ENCODE peak calls at places on chromosomes 2 and 18, in nine cellular contexts. One of them, this sample, is unnamed.

GRCh38 chr18:25503567-25504081 is 151.7 kb upstream of the ZNF521 start:
- DNase-seq in naive thymus-derived CD4-positive, alpha-beta T cell: no peak
- DNase-seq in CD8-positive, alpha-beta memory T cell: no peak
- DNase-seq in neural progenitor cell: peak
- DNase-seq in colonic mucosa: peak
- DNase-seq in naive B cell: no peak
- DNase-seq in cardiac septum: no peak
- DNase-seq in astrocyte of the spinal cord: peak
- DNase-seq in fibroblast of villous mesenchyme: peak
- DNase-seq in this sample: peak

GRCh38 chr2:239601201-239601851 is 200.5 kb upstream of the HDAC4 start:
- DNase-seq in naive B cell: no peak
- DNase-seq in cardiac septum: peak
- DNase-seq in naive thymus-derived CD4-positive, alpha-beta T cell: no peak
- DNase-seq in fibroblast of villous mesenchyme: no peak
- DNase-seq in CD8-positive, alpha-beta memory T cell: no peak
- DNase-seq in colonic mucosa: peak
- DNase-seq in neural progenitor cell: peak
- DNase-seq in astrocyte of the spinal cord: no peak
- DNase-seq in this sample: no peak

GRCh38 chr18:24544141-24544498 is 83.7 kb downstream of the HRH4 start:
- DNase-seq in CD8-positive, alpha-beta memory T cell: no peak
- DNase-seq in neural progenitor cell: peak
- DNase-seq in naive B cell: no peak
- DNase-seq in naive thymus-derived CD4-positive, alpha-beta T cell: no peak
- DNase-seq in colonic mucosa: no peak
- DNase-seq in fibroblast of villous mesenchyme: peak
- DNase-seq in cardiac septum: no peak
- DNase-seq in astrocyte of the spinal cord: peak
- DNase-seq in this sample: no peak

GRCh38 chr2:207663870-207664545 is 38.8 kb upstream of the METTL21A start:
- DNase-seq in naive thymus-derived CD4-positive, alpha-beta T cell: no peak
- DNase-seq in astrocyte of the spinal cord: no peak
- DNase-seq in fibroblast of villous mesenchyme: no peak
- DNase-seq in colonic mucosa: no peak
- DNase-seq in naive B cell: no peak
- DNase-seq in CD8-positive, alpha-beta memory T cell: no peak
- DNase-seq in neural progenitor cell: no peak
- DNase-seq in cardiac septum: no peak
- DNase-seq in this sample: no peak

GRCh38 chr2:64698668-64699444 is 45.1 kb upstream of the SERTAD2 start:
- DNase-seq in naive B cell: no peak
- DNase-seq in naive thymus-derived CD4-positive, alpha-beta T cell: no peak
- DNase-seq in astrocyte of the spinal cord: peak
- DNase-seq in fibroblast of villous mesenchyme: peak
- DNase-seq in cardiac septum: no peak
- DNase-seq in colonic mucosa: no peak
- DNase-seq in CD8-positive, alpha-beta memory T cell: no peak
- DNase-seq in neural progenitor cell: no peak
- DNase-seq in this sample: no peak

GRCh38 chr2:129821445-129821844 is 158.0 kb upstream of the RAB6C start:
- DNase-seq in cardiac septum: no peak
- DNase-seq in fibroblast of villous mesenchyme: no peak
- DNase-seq in neural progenitor cell: no peak
- DNase-seq in naive thymus-derived CD4-positive, alpha-beta T cell: no peak
- DNase-seq in colonic mucosa: no peak
- DNase-seq in CD8-positive, alpha-beta memory T cell: no peak
- DNase-seq in astrocyte of the spinal cord: no peak
- DNase-seq in naive B cell: no peak
- DNase-seq in this sample: no peak

GRCh38 chr2:41782306-41783158 is 265.3 kb upstream of the PKDCC start:
- DNase-seq in fibroblast of villous mesenchyme: peak
- DNase-seq in cardiac septum: no peak
- DNase-seq in CD8-positive, alpha-beta memory T cell: peak
- DNase-seq in neural progenitor cell: peak
- DNase-seq in naive thymus-derived CD4-positive, alpha-beta T cell: no peak
- DNase-seq in astrocyte of the spinal cord: peak
- DNase-seq in colonic mucosa: peak
- DNase-seq in naive B cell: peak
- DNase-seq in this sample: no peak

GRCh38 chr2:155997538-155997937 is 335.0 kb downstream of the NR4A2 start:
- DNase-seq in colonic mucosa: no peak
- DNase-seq in naive thymus-derived CD4-positive, alpha-beta T cell: no peak
- DNase-seq in CD8-positive, alpha-beta memory T cell: no peak
- DNase-seq in cardiac septum: no peak
- DNase-seq in fibroblast of villous mesenchyme: no peak
- DNase-seq in astrocyte of the spinal cord: no peak
- DNase-seq in neural progenitor cell: no peak
- DNase-seq in naive B cell: no peak
- DNase-seq in this sample: no peak

GRCh38 chr2:63057249-63058148 is 6.9 kb downstream of the OTX1 start:
- DNase-seq in naive B cell: peak
- DNase-seq in astrocyte of the spinal cord: no peak
- DNase-seq in colonic mucosa: no peak
- DNase-seq in naive thymus-derived CD4-positive, alpha-beta T cell: no peak
- DNase-seq in fibroblast of villous mesenchyme: no peak
- DNase-seq in neural progenitor cell: peak
- DNase-seq in cardiac septum: no peak
- DNase-seq in CD8-positive, alpha-beta memory T cell: no peak
- DNase-seq in this sample: no peak

GRCh38 chr2:85577386-85578242 is at the start of gene VAMP8:
- DNase-seq in CD8-positive, alpha-beta memory T cell: peak
- DNase-seq in colonic mucosa: peak
- DNase-seq in cardiac septum: no peak
- DNase-seq in naive B cell: peak
- DNase-seq in naive thymus-derived CD4-positive, alpha-beta T cell: peak
- DNase-seq in astrocyte of the spinal cord: no peak
- DNase-seq in neural progenitor cell: peak
- DNase-seq in fibroblast of villous mesenchyme: peak
- DNase-seq in this sample: no peak

GRCh38 chr2:191436368-191437055 is 191.3 kb downstream of the MYO1B start:
- DNase-seq in neural progenitor cell: no peak
- DNase-seq in CD8-positive, alpha-beta memory T cell: no peak
- DNase-seq in astrocyte of the spinal cord: no peak
- DNase-seq in naive B cell: no peak
- DNase-seq in cardiac septum: no peak
- DNase-seq in colonic mucosa: no peak
- DNase-seq in fibroblast of villous mesenchyme: no peak
- DNase-seq in naive thymus-derived CD4-positive, alpha-beta T cell: no peak
- DNase-seq in this sample: no peak

GRCh38 chr2:73292906-73293533 is 328 bp downstream of the EGR4 start:
- DNase-seq in naive thymus-derived CD4-positive, alpha-beta T cell: no peak
- DNase-seq in colonic mucosa: no peak
- DNase-seq in CD8-positive, alpha-beta memory T cell: no peak
- DNase-seq in cardiac septum: no peak
- DNase-seq in fibroblast of villous mesenchyme: no peak
- DNase-seq in neural progenitor cell: peak
- DNase-seq in naive B cell: peak
- DNase-seq in astrocyte of the spinal cord: no peak
- DNase-seq in this sample: no peak

GRCh38 chr2:13676269-13676668 is 956.2 kb upstream of the LRATD1 start:
- DNase-seq in naive B cell: no peak
- DNase-seq in astrocyte of the spinal cord: peak
- DNase-seq in neural progenitor cell: no peak
- DNase-seq in CD8-positive, alpha-beta memory T cell: no peak
- DNase-seq in colonic mucosa: no peak
- DNase-seq in fibroblast of villous mesenchyme: peak
- DNase-seq in naive thymus-derived CD4-positive, alpha-beta T cell: no peak
- DNase-seq in cardiac septum: no peak
- DNase-seq in this sample: no peak

GRCh38 chr2:86052676-86053075 is 53.0 kb downstream of the POLR1A start:
- DNase-seq in fibroblast of villous mesenchyme: no peak
- DNase-seq in CD8-positive, alpha-beta memory T cell: no peak
- DNase-seq in cardiac septum: peak
- DNase-seq in colonic mucosa: no peak
- DNase-seq in neural progenitor cell: no peak
- DNase-seq in naive B cell: no peak
- DNase-seq in naive thymus-derived CD4-positive, alpha-beta T cell: no peak
- DNase-seq in astrocyte of the spinal cord: no peak
- DNase-seq in this sample: no peak

GRCh38 chr2:88692187-88692586 is 714 bp downstream of the RPIA start:
- DNase-seq in naive thymus-derived CD4-positive, alpha-beta T cell: peak
- DNase-seq in naive B cell: peak
- DNase-seq in CD8-positive, alpha-beta memory T cell: peak
- DNase-seq in cardiac septum: no peak
- DNase-seq in neural progenitor cell: no peak
- DNase-seq in fibroblast of villous mesenchyme: peak
- DNase-seq in colonic mucosa: peak
- DNase-seq in astrocyte of the spinal cord: no peak
- DNase-seq in this sample: no peak

GRCh38 chr18:58416704-58417683 is 211.9 kb downstream of the ALPK2 start:
- DNase-seq in naive B cell: no peak
- DNase-seq in naive thymus-derived CD4-positive, alpha-beta T cell: no peak
- DNase-seq in CD8-positive, alpha-beta memory T cell: no peak
- DNase-seq in astrocyte of the spinal cord: peak
- DNase-seq in neural progenitor cell: no peak
- DNase-seq in cardiac septum: no peak
- DNase-seq in colonic mucosa: no peak
- DNase-seq in fibroblast of villous mesenchyme: peak
- DNase-seq in this sample: no peak

GRCh38 chr2:56971383-56971974 is 787.7 kb downstream of the CCDC85A start:
- DNase-seq in fibroblast of villous mesenchyme: no peak
- DNase-seq in cardiac septum: no peak
- DNase-seq in astrocyte of the spinal cord: no peak
- DNase-seq in colonic mucosa: no peak
- DNase-seq in naive thymus-derived CD4-positive, alpha-beta T cell: no peak
- DNase-seq in CD8-positive, alpha-beta memory T cell: no peak
- DNase-seq in neural progenitor cell: no peak
- DNase-seq in naive B cell: no peak
- DNase-seq in this sample: no peak

GRCh38 chr18:66742832-66743231 is 138.9 kb upstream of the CDH19 start:
- DNase-seq in naive thymus-derived CD4-positive, alpha-beta T cell: no peak
- DNase-seq in CD8-positive, alpha-beta memory T cell: no peak
- DNase-seq in fibroblast of villous mesenchyme: no peak
- DNase-seq in naive B cell: no peak
- DNase-seq in astrocyte of the spinal cord: no peak
- DNase-seq in cardiac septum: no peak
- DNase-seq in colonic mucosa: no peak
- DNase-seq in neural progenitor cell: no peak
- DNase-seq in this sample: no peak

GRCh38 chr2:147628971-147629421 is 215.8 kb upstream of the ACVR2A start:
- DNase-seq in neural progenitor cell: no peak
- DNase-seq in astrocyte of the spinal cord: no peak
- DNase-seq in naive thymus-derived CD4-positive, alpha-beta T cell: no peak
- DNase-seq in naive B cell: no peak
- DNase-seq in cardiac septum: no peak
- DNase-seq in CD8-positive, alpha-beta memory T cell: no peak
- DNase-seq in colonic mucosa: no peak
- DNase-seq in fibroblast of villous mesenchyme: no peak
- DNase-seq in this sample: no peak

GRCh38 chr2:150735894-150736498 is 248.5 kb upstream of the RND3 start:
- DNase-seq in fibroblast of villous mesenchyme: no peak
- DNase-seq in naive thymus-derived CD4-positive, alpha-beta T cell: no peak
- DNase-seq in cardiac septum: no peak
- DNase-seq in naive B cell: no peak
- DNase-seq in CD8-positive, alpha-beta memory T cell: no peak
- DNase-seq in neural progenitor cell: no peak
- DNase-seq in colonic mucosa: no peak
- DNase-seq in astrocyte of the spinal cord: no peak
- DNase-seq in this sample: no peak

GRCh38 chr2:196468394-196468793 is 171.1 kb upstream of the CCDC150 start:
- DNase-seq in naive thymus-derived CD4-positive, alpha-beta T cell: no peak
- DNase-seq in CD8-positive, alpha-beta memory T cell: no peak
- DNase-seq in cardiac septum: no peak
- DNase-seq in colonic mucosa: no peak
- DNase-seq in astrocyte of the spinal cord: no peak
- DNase-seq in neural progenitor cell: no peak
- DNase-seq in fibroblast of villous mesenchyme: no peak
- DNase-seq in naive B cell: no peak
- DNase-seq in this sample: no peak

GRCh38 chr2:232526296-232527055 is 516 bp downstream of the CHRND start:
- DNase-seq in colonic mucosa: no peak
- DNase-seq in neural progenitor cell: no peak
- DNase-seq in naive thymus-derived CD4-positive, alpha-beta T cell: no peak
- DNase-seq in CD8-positive, alpha-beta memory T cell: no peak
- DNase-seq in fibroblast of villous mesenchyme: no peak
- DNase-seq in astrocyte of the spinal cord: no peak
- DNase-seq in naive B cell: no peak
- DNase-seq in cardiac septum: no peak
- DNase-seq in this sample: no peak

GRCh38 chr18:74116628-74117554 is 30.7 kb downstream of the FBXO15 start:
- DNase-seq in naive thymus-derived CD4-positive, alpha-beta T cell: peak
- DNase-seq in naive B cell: peak
- DNase-seq in fibroblast of villous mesenchyme: peak
- DNase-seq in colonic mucosa: no peak
- DNase-seq in cardiac septum: no peak
- DNase-seq in CD8-positive, alpha-beta memory T cell: no peak
- DNase-seq in astrocyte of the spinal cord: peak
- DNase-seq in neural progenitor cell: peak
- DNase-seq in this sample: no peak

GRCh38 chr18:29077344-29077743 is 900.4 kb upstream of the CDH2 start:
- DNase-seq in naive B cell: no peak
- DNase-seq in CD8-positive, alpha-beta memory T cell: no peak
- DNase-seq in neural progenitor cell: no peak
- DNase-seq in fibroblast of villous mesenchyme: no peak
- DNase-seq in astrocyte of the spinal cord: no peak
- DNase-seq in colonic mucosa: no peak
- DNase-seq in naive thymus-derived CD4-positive, alpha-beta T cell: no peak
- DNase-seq in cardiac septum: no peak
- DNase-seq in this sample: no peak

GRCh38 chr2:65231121-65231520 is 3.5 kb downstream of the ACTR2 start:
- DNase-seq in naive thymus-derived CD4-positive, alpha-beta T cell: no peak
- DNase-seq in neural progenitor cell: no peak
- DNase-seq in fibroblast of villous mesenchyme: peak
- DNase-seq in colonic mucosa: no peak
- DNase-seq in cardiac septum: no peak
- DNase-seq in CD8-positive, alpha-beta memory T cell: no peak
- DNase-seq in astrocyte of the spinal cord: peak
- DNase-seq in naive B cell: no peak
- DNase-seq in this sample: no peak

GRCh38 chr2:191013617-191013875 is 425 bp downstream of the STAT1 start:
- DNase-seq in fibroblast of villous mesenchyme: no peak
- DNase-seq in neural progenitor cell: peak
- DNase-seq in CD8-positive, alpha-beta memory T cell: no peak
- DNase-seq in naive B cell: no peak
- DNase-seq in naive thymus-derived CD4-positive, alpha-beta T cell: no peak
- DNase-seq in astrocyte of the spinal cord: no peak
- DNase-seq in cardiac septum: no peak
- DNase-seq in colonic mucosa: no peak
- DNase-seq in this sample: peak

GRCh38 chr2:84939426-84940087 is 31.4 kb upstream of the KCMF1 start:
- DNase-seq in CD8-positive, alpha-beta memory T cell: peak
- DNase-seq in naive B cell: peak
- DNase-seq in astrocyte of the spinal cord: no peak
- DNase-seq in fibroblast of villous mesenchyme: no peak
- DNase-seq in naive thymus-derived CD4-positive, alpha-beta T cell: peak
- DNase-seq in colonic mucosa: peak
- DNase-seq in cardiac septum: no peak
- DNase-seq in neural progenitor cell: no peak
- DNase-seq in this sample: no peak

GRCh38 chr18:11309172-11309571 is 159.8 kb upstream of the PIEZO2 start:
- DNase-seq in cardiac septum: no peak
- DNase-seq in astrocyte of the spinal cord: no peak
- DNase-seq in neural progenitor cell: no peak
- DNase-seq in naive B cell: no peak
- DNase-seq in naive thymus-derived CD4-positive, alpha-beta T cell: no peak
- DNase-seq in colonic mucosa: no peak
- DNase-seq in fibroblast of villous mesenchyme: no peak
- DNase-seq in CD8-positive, alpha-beta memory T cell: no peak
- DNase-seq in this sample: no peak

GRCh38 chr2:3421053-3421452 is 41.6 kb downstream of the TRAPPC12 start:
- DNase-seq in astrocyte of the spinal cord: no peak
- DNase-seq in colonic mucosa: no peak
- DNase-seq in CD8-positive, alpha-beta memory T cell: no peak
- DNase-seq in naive thymus-derived CD4-positive, alpha-beta T cell: no peak
- DNase-seq in neural progenitor cell: no peak
- DNase-seq in cardiac septum: no peak
- DNase-seq in fibroblast of villous mesenchyme: peak
- DNase-seq in naive B cell: no peak
- DNase-seq in this sample: no peak

GRCh38 chr2:237315170-237315880 is 98.6 kb downstream of the COL6A3 start:
- DNase-seq in naive B cell: no peak
- DNase-seq in cardiac septum: peak
- DNase-seq in CD8-positive, alpha-beta memory T cell: no peak
- DNase-seq in fibroblast of villous mesenchyme: peak
- DNase-seq in neural progenitor cell: peak
- DNase-seq in astrocyte of the spinal cord: peak
- DNase-seq in naive thymus-derived CD4-positive, alpha-beta T cell: no peak
- DNase-seq in colonic mucosa: peak
- DNase-seq in this sample: peak

GRCh38 chr2:88069117-88069516 is 1.5 kb downstream of the SMYD1 start:
- DNase-seq in neural progenitor cell: no peak
- DNase-seq in fibroblast of villous mesenchyme: no peak
- DNase-seq in astrocyte of the spinal cord: no peak
- DNase-seq in naive B cell: no peak
- DNase-seq in naive thymus-derived CD4-positive, alpha-beta T cell: no peak
- DNase-seq in colonic mucosa: no peak
- DNase-seq in CD8-positive, alpha-beta memory T cell: no peak
- DNase-seq in cardiac septum: no peak
- DNase-seq in this sample: no peak